ENCODE peak calls at places on chromosomes 16 and 17, in four cellular contexts. X, Z, V and P are unnamed samples.
A peak's percentile ranks its signal among the peaks of the same experiment; 100 is the strongest.

GRCh38 chr16:17301593-17302135 is 169.1 kb downstream of the XYLT1 start:
- DNase-seq in X (no peak), Z (no peak), V (no peak), P (no peak)

GRCh38 chr17:7673239-7673638 is 14.1 kb downstream of the TP53 start:
- DNase-seq in X (no peak), Z (no peak), V (no peak), P (no peak)

GRCh38 chr16:87686697-87687570 is 78.9 kb downstream of the KLHDC4 start:
- DNase-seq in X (no peak), Z (no peak), V (peak; percentile 53), P (no peak)

GRCh38 chr16:1790611-1791255 is 2.8 kb downstream of the IGFALS start:
- DNase-seq in X (peak; percentile 63), Z (no peak), V (peak; percentile 82), P (no peak)

GRCh38 chr16:78962457-78962929 is 638.0 kb downstream of the MAF start:
- DNase-seq in X (no peak), Z (no peak), V (no peak), P (no peak)

GRCh38 chr17:4066210-4066609 is 76.6 kb downstream of the ZZEF1 start:
- DNase-seq in X (no peak), Z (no peak), V (no peak), P (no peak)

GRCh38 chr16:70652322-70652721 is 6.0 kb downstream of the IL34 start:
- DNase-seq in X (no peak), Z (no peak), V (no peak), P (no peak)

GRCh38 chr17:50113624-50114320 is 16.2 kb downstream of the SAMD14 start:
- DNase-seq in X (no peak), Z (no peak), V (peak; percentile 57), P (no peak)

GRCh38 chr16:351804-352520 is 561 bp downstream of the AXIN1 start:
- DNase-seq in X (peak; percentile 79), Z (peak; percentile 52), V (peak; percentile 93), P (no peak)

GRCh38 chr16:57795431-57795878 is 6.8 kb downstream of the KIFC3 start:
- DNase-seq in X (no peak), Z (peak; percentile 61), V (no peak), P (no peak)

GRCh38 chr16:1701216-1701878 is 4.6 kb upstream of the MAPK8IP3 start:
- DNase-seq in X (no peak), Z (no peak), V (no peak), P (no peak)

GRCh38 chr16:89420204-89420603 is 70.2 kb downstream of the ANKRD11 start:
- DNase-seq in X (no peak), Z (no peak), V (no peak), P (no peak)

GRCh38 chr16:84093120-84093878 is 23.4 kb downstream of the MBTPS1 start:
- DNase-seq in X (no peak), Z (no peak), V (no peak), P (no peak)

GRCh38 chr17:51487947-51488346 is 227.6 kb downstream of the UTP18 start:
- DNase-seq in X (no peak), Z (peak; percentile 40), V (no peak), P (no peak)

GRCh38 chr17:30534938-30535921 is 58.0 kb downstream of the GOSR1 start:
- DNase-seq in X (no peak), Z (no peak), V (peak; percentile 25), P (no peak)

GRCh38 chr17:74759941-74760340 is 11.5 kb downstream of the NHERF1 start:
- DNase-seq in X (peak; percentile 73), Z (no peak), V (no peak), P (no peak)

GRCh38 chr16:64900517-64900916 is 221.3 kb downstream of the CDH11 start:
- DNase-seq in X (no peak), Z (no peak), V (no peak), P (no peak)

GRCh38 chr16:11672206-11673090 is 4.2 kb downstream of the SNN start:
- DNase-seq in X (no peak), Z (no peak), V (no peak), P (no peak)

GRCh38 chr16:74083582-74083981 is 213.0 kb upstream of the PSMD7 start:
- DNase-seq in X (no peak), Z (no peak), V (no peak), P (no peak)

GRCh38 chr17:82129095-82129494 is 31.1 kb upstream of the FASN start:
- DNase-seq in X (no peak), Z (no peak), V (no peak), P (no peak)

GRCh38 chr17:82126479-82127314 is 28.7 kb upstream of the FASN start:
- DNase-seq in X (no peak), Z (no peak), V (peak; percentile 63), P (no peak)

GRCh38 chr17:82128287-82128686 is 30.3 kb upstream of the FASN start:
- DNase-seq in X (no peak), Z (no peak), V (peak; percentile 66), P (no peak)

GRCh38 chr17:82127704-82128103 is 29.7 kb upstream of the FASN start:
- DNase-seq in X (no peak), Z (no peak), V (no peak), P (no peak)

GRCh38 chr17:82127315-82127595 is 29.2 kb upstream of the FASN start:
- DNase-seq in X (no peak), Z (no peak), V (no peak), P (no peak)
- TF ChIP-seq CTCF in X (no peak), Z (no peak), V (no peak), P (no peak)

GRCh38 chr17:68344701-68345136 is 53.4 kb downstream of the ARSG start:
- DNase-seq in X (no peak), Z (no peak), V (no peak), P (no peak)

GRCh38 chr17:68343976-68344375 is 52.7 kb downstream of the ARSG start:
- DNase-seq in X (no peak), Z (no peak), V (no peak), P (no peak)

GRCh38 chr17:68349157-68349556 is 57.9 kb downstream of the ARSG start:
- DNase-seq in X (no peak), Z (no peak), V (no peak), P (no peak)

GRCh38 chr17:68347380-68347779 is 56.1 kb downstream of the ARSG start:
- DNase-seq in X (no peak), Z (no peak), V (no peak), P (no peak)

DNA sequence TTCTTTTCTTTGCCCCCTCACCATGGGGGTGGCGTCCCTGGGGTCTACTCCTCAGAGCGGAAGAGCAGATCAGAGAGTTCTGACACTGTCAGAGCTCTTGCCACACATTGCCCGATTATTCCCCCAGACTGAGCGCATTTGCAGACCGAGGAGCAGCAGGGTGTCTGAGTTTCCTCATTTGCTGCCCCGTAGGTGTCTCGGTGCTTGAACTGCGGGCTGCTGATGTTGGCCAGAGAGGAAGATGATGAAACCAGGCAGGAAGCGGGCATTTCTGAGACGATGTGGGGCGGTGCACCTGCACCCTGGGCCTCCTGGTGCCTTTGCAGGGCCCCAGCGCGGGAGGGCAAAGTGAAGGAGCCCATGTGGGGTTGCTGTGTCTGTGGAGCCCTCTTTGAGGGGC is 55.2 kb downstream of the ARSG start:
- DNase-seq in X (peak; percentile 70), Z (no peak), V (peak; percentile 50), P (no peak)
- H3K4me3 ChIP-seq in X (no peak overlapping the region), Z (no peak overlapping the region), V (no peak overlapping the region), P (no peak overlapping the region)

GRCh38 chr17:76397184-76397583 is 12.8 kb downstream of the SPHK1 start:
- DNase-seq in X (no peak), Z (no peak), V (no peak), P (no peak)
- TF ChIP-seq CTCF in X (no peak), Z (no peak), V (no peak), P (peak; percentile 10)

GRCh38 chr17:44218344-44219125 is 940 bp downstream of the UBTF start:
- DNase-seq in X (peak; percentile 95), Z (peak; percentile 92), V (peak; percentile 97), P (no peak)

GRCh38 chr17:44217738-44218343 is 1.6 kb downstream of the UBTF start:
- DNase-seq in X (no peak), Z (no peak), V (no peak), P (no peak)

GRCh38 chr17:44220211-44221071 is 966 bp upstream of the UBTF start:
- DNase-seq in X (peak; percentile 84), Z (peak; percentile 68), V (peak; percentile 93), P (no peak)

GRCh38 chr17:44219636-44220210 is at the start of gene UBTF:
- DNase-seq in X (peak; percentile 87), Z (peak; percentile 80), V (peak; percentile 94), P (no peak)

DNA sequence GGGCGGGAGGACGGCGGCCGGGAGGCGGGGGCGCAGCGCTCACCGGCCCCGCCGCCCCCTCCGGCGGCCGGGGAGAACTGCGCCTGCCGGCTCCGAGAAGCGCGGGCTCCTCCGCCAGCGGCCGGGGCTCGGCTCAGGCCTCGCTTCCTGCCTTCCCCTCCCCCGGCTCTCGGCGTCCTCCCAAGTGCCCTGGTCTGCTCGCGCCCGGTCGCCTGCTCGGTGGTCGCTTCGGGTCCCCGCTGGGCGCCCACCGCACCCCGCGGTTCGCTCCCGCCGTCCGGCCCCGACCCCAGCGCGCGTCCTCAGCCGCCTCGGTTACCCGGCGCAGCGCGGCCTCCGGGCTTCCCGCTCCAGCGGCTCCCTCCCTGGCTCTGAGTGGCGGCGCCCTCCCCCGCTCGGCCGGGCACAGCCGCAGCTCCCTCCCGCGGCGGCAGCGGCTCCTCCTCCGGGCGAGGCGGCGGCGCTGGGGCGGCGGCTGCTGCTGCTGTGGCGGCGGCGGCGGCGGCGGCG is 294 bp downstream of the UBTF start:
- DNase-seq in X (peak; percentile 88), Z (no peak), V (no peak), P (no peak)
- H3K4me3 ChIP-seq in X (peak overlapping the region; percentile 98), Z (peak overlapping the region; percentile 100), V (peak overlapping the region; percentile 95), P (peak overlapping the region; percentile 79)

GRCh38 chr17:49089094-49089493 is 43.5 kb upstream of the B4GALNT2 start:
- DNase-seq in X (no peak), Z (no peak), V (no peak), P (no peak)

GRCh38 chr17:49086649-49087048 is 45.9 kb upstream of the B4GALNT2 start:
- DNase-seq in X (no peak), Z (no peak), V (no peak), P (no peak)

GRCh38 chr17:49090885-49091594 is 41.5 kb upstream of the B4GALNT2 start:
- DNase-seq in X (no peak), Z (peak; percentile 32), V (no peak), P (no peak)

GRCh38 chr17:49086316-49086605 is 46.3 kb upstream of the B4GALNT2 start:
- DNase-seq in X (no peak), Z (no peak), V (no peak), P (no peak)

DNA sequence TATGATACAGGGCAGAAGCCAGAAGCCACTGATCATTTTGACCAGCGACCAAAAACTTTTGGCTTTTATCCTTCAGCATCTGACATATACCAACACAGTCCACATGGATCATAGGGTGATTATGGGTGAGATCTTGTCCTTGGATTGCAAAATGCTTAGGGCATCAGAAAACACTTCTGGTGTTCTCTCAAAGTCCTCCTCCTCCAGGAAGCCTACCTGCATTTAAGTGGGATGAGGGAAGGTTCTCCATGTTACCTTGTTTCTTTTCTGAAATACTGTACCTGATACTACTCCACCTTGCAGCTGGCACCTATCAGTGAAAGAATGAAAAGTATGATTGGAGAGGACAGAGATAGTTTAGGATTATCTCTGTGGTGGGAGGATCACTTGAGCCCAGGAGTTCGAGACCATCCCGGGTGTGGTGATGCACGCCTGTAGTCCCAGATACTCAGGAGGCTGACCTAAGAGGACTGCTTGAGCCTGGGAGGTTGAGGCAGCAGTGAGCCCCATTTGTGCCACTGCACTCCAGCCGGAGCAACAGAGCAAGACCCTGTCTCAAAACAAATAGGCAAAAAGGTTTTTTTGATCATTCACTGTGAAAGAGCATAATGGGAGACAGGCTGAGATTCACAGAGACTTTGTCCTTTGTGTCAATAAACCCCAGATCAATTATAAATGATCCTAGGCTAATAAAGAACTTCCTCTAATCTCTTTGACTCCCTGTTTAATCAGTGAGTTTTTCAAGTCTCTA is 46.8 kb upstream of the B4GALNT2 start:
- DNase-seq in X (no peak), Z (no peak), V (no peak), P (no peak)
- TF ChIP-seq CTCF in X (no peak), Z (no peak), V (no peak), P (no peak)

GRCh38 chr16:54291107-54291980 is 4.8 kb upstream of the IRX3 start:
- DNase-seq in X (no peak), Z (peak; percentile 53), V (peak; percentile 75), P (no peak)
- H3K4me3 ChIP-seq in X (no peak overlapping the region), Z (no peak overlapping the region), V (no peak overlapping the region), P (no peak overlapping the region)